ENCODE peak calls at places on chromosomes 6 and 20, in seven cellular contexts. C is psoas muscle, V is upper lobe of left lung, Y is A549, E is iPS DF 6.9, H is hepatocyte, N is body of pancreas. T is an unnamed sample. For H3K9me3 and H3K4me1, the result is how much of the 10 kb centered on the place peaks cover.

GRCh38 chr6:150091466-150091865 is 22.5 kb upstream of the ULBP3 start:
- DNase-seq in C (no peak), V (no peak), Y (no peak), E (no peak), H (no peak), N (no peak), T (no peak)

GRCh38 chr6:110385458-110385863 is 27.3 kb upstream of the METTL24 start:
- DNase-seq in C (no peak), V (no peak), Y (no peak), E (no peak), H (no peak), N (no peak), T (no peak)

GRCh38 chr6:30888472-30889137 is 4.3 kb downstream of the DDR1 start:
- DNase-seq in C (no peak), V (no peak), Y (no peak), E (no peak), H (no peak), N (no peak), T (no peak)

GRCh38 chr20:19915111-19915798 is 101.9 kb upstream of the NAA20 start:
- DNase-seq in C (no peak), V (no peak), Y (no peak), E (no peak), H (no peak), N (no peak), T (peak)

GRCh38 chr6:39296745-39297640 is 17.2 kb downstream of the KCNK17 start:
- DNase-seq in C (peak), V (peak), Y (no peak), E (no peak), H (no peak), N (no peak), T (peak)

GRCh38 chr6:48472121-48472520 is 361.1 kb upstream of the PTCHD4 start:
- DNase-seq in C (no peak), V (no peak), Y (no peak), E (no peak), H (no peak), N (no peak), T (no peak)

GRCh38 chr6:7906741-7907140 is 3.8 kb downstream of the TXNDC5 start:
- DNase-seq in C (no peak), V (no peak), Y (no peak), E (no peak), H (no peak), N (no peak), T (no peak)

GRCh38 chr6:43809417-43810305 is 39.6 kb downstream of the VEGFA start:
- DNase-seq in C (no peak), V (no peak), Y (peak), E (no peak), H (peak), N (peak), T (no peak)

GRCh38 chr6:45930419-45931059 is 85.1 kb downstream of the CLIC5 start:
- DNase-seq in C (peak), V (no peak), Y (peak), E (no peak), H (peak), N (peak), T (no peak)

GRCh38 chr6:51531623-51532022 is 555.8 kb downstream of the PKHD1 start:
- DNase-seq in C (no peak), V (no peak), Y (no peak), E (no peak), H (no peak), N (no peak), T (no peak)

GRCh38 chr20:21336455-21337151 is 33.5 kb downstream of the XRN2 start:
- DNase-seq in C (no peak), V (no peak), Y (no peak), E (no peak), H (no peak), N (no peak), T (no peak)

GRCh38 chr20:57664476-57664875 is 44.2 kb upstream of the ZBP1 start:
- DNase-seq in C (no peak), V (peak), Y (no peak), E (no peak), H (no peak), N (peak), T (peak)

GRCh38 chr6:128095362-128095761 is 194.5 kb upstream of the THEMIS start:
- DNase-seq in C (no peak), V (no peak), Y (no peak), E (no peak), H (no peak), N (no peak), T (no peak)

GRCh38 chr20:57433658-57434389 is 42.6 kb downstream of the RBM38 start:
- DNase-seq in C (no peak), V (no peak), Y (no peak), E (no peak), H (no peak), N (no peak), T (no peak)

GRCh38 chr20:23112595-23112994 is 26.5 kb upstream of the CD93 start:
- DNase-seq in C (no peak), V (no peak), Y (no peak), E (no peak), H (no peak), N (no peak), T (no peak)

GRCh38 chr6:10418862-10419748 is 4.2 kb upstream of the TFAP2A start:
- DNase-seq in C (no peak), V (peak), Y (no peak), E (no peak), H (peak), N (peak), T (peak)

GRCh38 chr20:44501448-44501847 is 20.4 kb downstream of the SERINC3 start:
- DNase-seq in C (no peak), V (no peak), Y (no peak), E (no peak), H (no peak), N (no peak), T (no peak)

GRCh38 chr6:165632194-165632593 is 30.8 kb downstream of the PDE10A start:
- DNase-seq in C (no peak), V (no peak), Y (no peak), E (no peak), H (peak), N (no peak), T (no peak)

GRCh38 chr6:43790031-43790430 is 20.0 kb downstream of the VEGFA start:
- DNase-seq in C (peak), V (no peak), Y (no peak), E (no peak), H (peak), N (no peak), T (no peak)

GRCh38 chr6:44022296-44022661 is 105.0 kb downstream of the MRPL14 start:
- DNase-seq in C (no peak), V (no peak), Y (no peak), E (no peak), H (no peak), N (no peak), T (peak)

GRCh38 chr6:25831532-25832306 is at the start of gene SLC17A1:
- DNase-seq in C (no peak), V (no peak), Y (no peak), E (no peak), H (peak), N (no peak), T (no peak)

GRCh38 chr6:10692965-10693538 is 1.4 kb downstream of the C6orf52 start:
- DNase-seq in C (no peak), V (no peak), Y (no peak), E (no peak), H (peak), N (no peak), T (no peak)

GRCh38 chr20:164618-165017 is 7.4 kb downstream of the DEFB127 start:
- DNase-seq in C (no peak), V (no peak), Y (no peak), E (no peak), H (no peak), N (no peak), T (no peak)
- H3K9me3 ChIP-seq in C (under half), V (under half), Y (under half), E (under half), H (under half), N (under half), T (under half)

GRCh38 chr6:52538921-52539354 is 37.9 kb downstream of the TRAM2 start:
- DNase-seq in C (no peak), V (no peak), Y (no peak), E (no peak), H (no peak), N (no peak), T (no peak)
- H3K4me1 ChIP-seq in C (under half), V (under half), Y (half or more), E (under half), H (under half), N (under half), T (under half)

GRCh38 chr6:105667061-105667460 is 264.2 kb upstream of the PREP start:
- DNase-seq in C (no peak), V (no peak), Y (no peak), E (no peak), H (no peak), N (no peak), T (no peak)

DNA sequence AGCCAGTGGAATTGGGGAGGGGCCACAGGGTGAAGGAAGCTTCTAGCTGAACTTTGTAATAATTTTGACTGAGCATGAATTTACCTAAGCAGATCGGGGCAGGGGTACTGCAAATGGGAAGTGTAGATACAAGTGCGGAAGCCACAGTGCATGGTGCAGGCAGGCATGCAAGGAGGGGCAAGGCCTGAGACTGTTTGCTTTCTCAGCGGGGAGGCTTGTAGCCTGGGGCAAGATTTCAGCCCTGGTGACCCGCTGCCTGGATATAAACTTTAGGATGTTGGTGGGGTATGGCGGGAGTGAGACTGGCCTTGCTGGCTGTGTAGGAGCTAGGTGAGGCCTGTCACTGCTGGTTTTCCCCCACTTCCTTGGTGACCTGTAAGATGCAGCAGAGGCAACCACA is 266.4 kb upstream of the PREP start:
- DNase-seq in C (no peak), V (no peak), Y (no peak), E (no peak), H (no peak), N (no peak), T (no peak)
- H3K9me3 ChIP-seq in C (under half), V (under half), Y (under half), E (under half), H (under half), N (under half), T (under half)

DNA sequence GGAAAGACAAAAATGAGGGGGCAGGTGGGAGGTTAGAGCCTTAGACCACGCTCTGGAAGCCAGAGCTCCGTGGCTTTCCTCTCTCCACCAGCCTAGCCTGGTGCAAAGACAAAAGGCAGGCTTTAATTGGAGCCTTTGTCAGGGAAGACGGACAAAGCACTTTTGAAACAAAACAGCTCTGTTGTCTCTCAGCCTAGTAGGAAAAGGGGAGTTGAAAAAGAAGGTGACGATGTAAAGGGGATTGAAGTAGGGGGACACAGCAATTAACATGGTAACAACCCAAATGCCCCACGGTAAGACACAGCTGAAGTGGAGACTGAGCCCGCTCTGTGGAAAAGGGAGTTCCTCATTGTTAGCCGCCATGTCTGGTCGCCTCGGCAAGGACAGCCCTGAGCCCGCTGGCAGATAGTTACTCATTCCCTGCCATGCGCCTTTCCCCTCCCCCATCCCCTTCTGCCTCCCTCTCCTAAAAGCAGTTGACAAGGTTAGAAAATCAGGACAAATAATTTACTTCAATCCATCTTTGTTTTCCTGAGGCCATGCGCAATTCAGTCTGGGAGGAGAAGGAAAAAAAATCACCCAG is 93.0 kb downstream of the TCP11 start:
- DNase-seq in C (no peak), V (no peak), Y (no peak), E (no peak), H (peak), N (peak), T (no peak)
- H3K4me1 ChIP-seq in C (half or more), V (half or more), Y (under half), E (under half), H (half or more), N (half or more), T (half or more)

T was measured in suprapubic skin.